ENCODE peak calls at places on chromosomes 12 and 14, in six cellular contexts. E is mesenchymal stem cell, Q is neuronal stem cell, L is H9, X is mesendoderm, W is trophoblast cell. U is an unnamed sample.
A peak's percentile ranks its signal among the peaks of the same experiment; 100 is the strongest.

GRCh38 chr14:52455291-52456088 is 96.8 kb downstream of the TXNDC16 start:
- DNase-seq in E (peak; percentile 70), Q (no peak), L (no peak), X (no peak), W (no peak), U (peak; percentile 87)

GRCh38 chr14:33765251-33765650 is 185.6 kb downstream of the EGLN3 start:
- DNase-seq in E (peak; percentile 44), Q (peak; percentile 45), L (peak; percentile 65), X (peak; percentile 93), W (peak; percentile 34), U (no peak)

GRCh38 chr12:99767809-99768208 is 120.3 kb downstream of the GARIN6 start:
- DNase-seq in E (peak; percentile 23), Q (no peak), L (no peak), X (peak; percentile 28), W (peak; percentile 40), U (peak; percentile 11)

GRCh38 chr12:114961491-114961890 is 277.5 kb upstream of the TBX3 start:
- DNase-seq in E (no peak), Q (no peak), L (no peak), X (no peak), W (no peak), U (no peak)

GRCh38 chr14:58793096-58793740 is 155.5 kb downstream of the DACT1 start:
- DNase-seq in E (peak; percentile 62), Q (no peak), L (no peak), X (no peak), W (peak; percentile 8), U (peak; percentile 55)

GRCh38 chr12:62260733-62261683 is 804 bp downstream of the USP15 start:
- DNase-seq in E (peak; percentile 65), Q (peak; percentile 14), L (no peak), X (peak; percentile 49), W (peak; percentile 28), U (peak; percentile 41)

GRCh38 chr14:40318211-40318719 is 886.0 kb upstream of the FBXO33 start:
- DNase-seq in E (no peak), Q (no peak), L (peak; percentile 29), X (peak; percentile 34), W (no peak), U (no peak)

GRCh38 chr14:21191809-21192446 is 36.1 kb upstream of the OR5AU1 start:
- DNase-seq in E (peak; percentile 47), Q (peak; percentile 39), L (peak; percentile 97), X (peak; percentile 93), W (peak; percentile 80), U (no peak)

GRCh38 chr12:96044017-96044985 is 8.9 kb upstream of the LTA4H start:
- DNase-seq in E (peak; percentile 75), Q (no peak), L (no peak), X (no peak), W (peak; percentile 17), U (peak; percentile 84)

GRCh38 chr12:121536058-121536928 is 44.5 kb downstream of the KDM2B start:
- DNase-seq in E (peak; percentile 84), Q (peak; percentile 83), L (peak; percentile 93), X (peak; percentile 93), W (peak; percentile 87), U (peak; percentile 88)

GRCh38 chr12:106760184-106760531 is 14.3 kb upstream of the RIC8B start:
- DNase-seq in E (peak; percentile 38), Q (no peak), L (peak; percentile 84), X (peak; percentile 67), W (no peak), U (peak; percentile 15)

GRCh38 chr14:77682158-77682553 is 25.7 kb downstream of the ALKBH1 start:
- DNase-seq in E (peak; percentile 62), Q (no peak), L (no peak), X (no peak), W (no peak), U (peak; percentile 65)

GRCh38 chr12:51401900-51402299 is 10.7 kb upstream of the GALNT6 start:
- DNase-seq in E (no peak), Q (no peak), L (no peak), X (no peak), W (peak; percentile 66), U (no peak)

GRCh38 chr12:68903511-68903910 is 29.5 kb downstream of the CPM start:
- DNase-seq in E (no peak), Q (no peak), L (no peak), X (no peak), W (no peak), U (no peak)

GRCh38 chr14:104219731-104220224 is 81.4 kb downstream of the KIF26A start:
- DNase-seq in E (no peak), Q (no peak), L (no peak), X (no peak), W (no peak), U (no peak)

GRCh38 chr12:6533653-6534157 is 612 bp upstream of the GAPDH start:
- DNase-seq in E (no peak), Q (peak; percentile 92), L (peak; percentile 94), X (peak; percentile 97), W (peak; percentile 69), U (peak; percentile 84)

GRCh38 chr12:57069522-57069921 is 9.1 kb downstream of the NEMP1 start:
- DNase-seq in E (peak; percentile 88), Q (peak; percentile 72), L (peak; percentile 78), X (peak; percentile 86), W (peak; percentile 90), U (peak; percentile 87)

GRCh38 chr12:115204957-115205754 is 521.2 kb upstream of the TBX3 start:
- DNase-seq in E (peak; percentile 30), Q (no peak), L (peak; percentile 45), X (peak; percentile 40), W (no peak), U (peak; percentile 68)

GRCh38 chr12:12744556-12745305 is 27.6 kb downstream of the CDKN1B start:
- DNase-seq in E (no peak), Q (no peak), L (no peak), X (no peak), W (no peak), U (no peak)

GRCh38 chr12:16348435-16349131 is 1.1 kb downstream of the MGST1 start:
- DNase-seq in E (peak; percentile 39), Q (no peak), L (no peak), X (peak; percentile 22), W (no peak), U (peak; percentile 19)
- H3K9ac ChIP-seq in E (peak overlapping the region; percentile 99), Q (peak overlapping the region; percentile 78), L (peak overlapping the region; percentile 90), X (peak overlapping the region; percentile 96), W (peak overlapping the region; percentile 83), U (peak overlapping the region; percentile 99)

GRCh38 chr14:23104591-23105347 is at the start of gene CIROP:
- DNase-seq in E (no peak), Q (no peak), L (no peak), X (peak; percentile 38), W (no peak), U (peak; percentile 22)
- H3K4me2 ChIP-seq in E (no peak within 1 kb of the TSS), Q (no peak within 1 kb of the TSS), L (peak within 1 kb of the TSS; percentile 6), X (no peak within 1 kb of the TSS), W (no peak within 1 kb of the TSS), U (peak within 1 kb of the TSS; percentile 56)

GRCh38 chr14:99527427-99528076 is 46.3 kb downstream of the CCNK start:
- DNase-seq in E (no peak), Q (no peak), L (no peak), X (no peak), W (no peak), U (no peak)
- H3K18ac ChIP-seq in E (no peak overlapping the region), Q (peak overlapping the region; percentile 18), L (no peak overlapping the region), X (no peak overlapping the region), W (no peak overlapping the region), U (no peak overlapping the region)

DNA sequence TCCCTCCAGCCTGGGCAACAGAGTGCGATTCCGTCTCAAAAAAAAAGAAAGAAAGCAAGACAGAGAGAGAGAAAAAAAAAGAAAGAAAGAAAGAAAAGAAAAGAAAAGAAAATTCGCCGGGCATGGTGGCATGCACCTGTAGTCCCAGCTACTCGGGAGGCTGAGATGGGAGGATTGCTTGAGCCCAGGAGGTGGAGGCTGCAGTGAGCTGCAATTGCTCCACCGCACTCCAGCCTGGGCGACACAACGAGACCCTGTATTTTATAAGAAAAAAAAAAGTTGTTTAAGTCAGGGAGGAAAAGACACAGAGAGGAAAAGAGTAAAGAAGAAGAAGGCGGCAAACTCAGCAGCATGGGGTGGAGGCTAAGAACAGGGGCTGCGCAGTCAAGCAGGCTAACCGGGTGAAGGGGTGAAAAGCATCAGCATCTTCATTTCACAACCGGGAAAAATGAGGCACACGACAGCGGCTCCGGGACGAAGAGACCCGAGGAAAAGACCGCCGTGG is 557 bp upstream of the FICD start:
- DNase-seq in E (no peak), Q (no peak), L (no peak), X (no peak), W (no peak), U (no peak)
- H3K9ac ChIP-seq in E (peak overlapping the region; percentile 45), Q (no peak overlapping the region), L (peak overlapping the region; percentile 53), X (peak overlapping the region; percentile 51), W (no peak overlapping the region), U (no peak overlapping the region)

U was measured in IMR-90.